ENCODE peak calls at places on chromosomes 13 and 19, in four cellular contexts. One of them, this sample, is unnamed.

GRCh38 chr13:46804391-46804815 is 7.4 kb upstream of the ESD start:
- DNase-seq in tibial artery: no peak
- DNase-seq in fibroblast of lung: peak
- DNase-seq in HCT116: peak
- DNase-seq in this sample: peak

GRCh38 chr13:98997738-98998641 is 20.1 kb upstream of the DOCK9 start:
- DNase-seq in tibial artery: no peak
- DNase-seq in HCT116: no peak
- DNase-seq in fibroblast of lung: peak
- DNase-seq in this sample: peak

GRCh38 chr19:33698576-33699435 is 77.1 kb downstream of the CHST8 start:
- DNase-seq in HCT116: no peak
- DNase-seq in tibial artery: no peak
- DNase-seq in fibroblast of lung: no peak
- DNase-seq in this sample: no peak

GRCh38 chr13:52862358-52863206 is 14.1 kb upstream of the PCDH8 start:
- DNase-seq in tibial artery: no peak
- DNase-seq in HCT116: peak
- DNase-seq in fibroblast of lung: no peak
- DNase-seq in this sample: no peak

GRCh38 chr19:53467138-53467502 is 413 bp upstream of the ZNF813 start:
- DNase-seq in tibial artery: peak
- DNase-seq in fibroblast of lung: no peak
- DNase-seq in HCT116: no peak
- DNase-seq in this sample: no peak

GRCh38 chr19:6472713-6473112 is 8.6 kb downstream of the CRB3 start:
- DNase-seq in HCT116: no peak
- DNase-seq in fibroblast of lung: no peak
- DNase-seq in tibial artery: no peak
- DNase-seq in this sample: no peak

GRCh38 chr19:3304871-3305423 is 61.4 kb upstream of the NFIC start:
- DNase-seq in HCT116: peak
- DNase-seq in tibial artery: peak
- DNase-seq in fibroblast of lung: peak
- DNase-seq in this sample: peak

GRCh38 chr19:3573858-3574637 is 1.3 kb downstream of the HMG20B start:
- DNase-seq in tibial artery: peak
- DNase-seq in fibroblast of lung: peak
- DNase-seq in HCT116: peak
- DNase-seq in this sample: peak

GRCh38 chr13:89869312-89869711 is 1478.2 kb upstream of the MIR17HG start:
- DNase-seq in tibial artery: no peak
- DNase-seq in fibroblast of lung: no peak
- DNase-seq in HCT116: no peak
- DNase-seq in this sample: no peak

GRCh38 chr19:15124572-15125231 is 17.5 kb downstream of the SYDE1 start:
- DNase-seq in fibroblast of lung: no peak
- DNase-seq in HCT116: no peak
- DNase-seq in tibial artery: no peak
- DNase-seq in this sample: no peak

GRCh38 chr19:2312819-2313501 is 5.0 kb upstream of the LINGO3 start:
- DNase-seq in HCT116: no peak
- DNase-seq in fibroblast of lung: no peak
- DNase-seq in tibial artery: no peak
- DNase-seq in this sample: no peak

GRCh38 chr19:14567079-14567478 is 4.8 kb downstream of the NDUFB7 start:
- DNase-seq in tibial artery: no peak
- DNase-seq in fibroblast of lung: no peak
- DNase-seq in HCT116: no peak
- DNase-seq in this sample: no peak

GRCh38 chr13:98461525-98462240 is 115.2 kb downstream of the STK24 start:
- DNase-seq in fibroblast of lung: no peak
- DNase-seq in HCT116: no peak
- DNase-seq in tibial artery: no peak
- DNase-seq in this sample: no peak

GRCh38 chr19:4633140-4633967 is 6.0 kb upstream of the TNFAIP8L1 start:
- DNase-seq in HCT116: peak
- DNase-seq in tibial artery: peak
- DNase-seq in fibroblast of lung: peak
- DNase-seq in this sample: peak

GRCh38 chr19:46495789-46496099 is at the start of gene PNMA8B:
- DNase-seq in fibroblast of lung: peak
- DNase-seq in HCT116: no peak
- DNase-seq in tibial artery: no peak
- DNase-seq in this sample: peak

GRCh38 chr19:51219307-51219706 is 5.6 kb upstream of the CD33 start:
- DNase-seq in fibroblast of lung: no peak
- DNase-seq in HCT116: no peak
- DNase-seq in tibial artery: no peak
- DNase-seq in this sample: no peak

GRCh38 chr19:4717191-4717965 is 6.3 kb downstream of the DPP9 start:
- DNase-seq in HCT116: no peak
- DNase-seq in tibial artery: no peak
- DNase-seq in fibroblast of lung: peak
- DNase-seq in this sample: peak

GRCh38 chr19:13096968-13097330 is 5.7 kb downstream of the LYL1 start:
- DNase-seq in fibroblast of lung: no peak
- DNase-seq in tibial artery: no peak
- DNase-seq in HCT116: no peak
- DNase-seq in this sample: no peak

GRCh38 chr19:12833747-12834417 is 497 bp downstream of the RTBDN start:
- DNase-seq in HCT116: no peak
- DNase-seq in tibial artery: no peak
- DNase-seq in fibroblast of lung: no peak
- DNase-seq in this sample: no peak

GRCh38 chr19:50705422-50706019 is 14.1 kb downstream of the SHANK1 start:
- DNase-seq in tibial artery: no peak
- DNase-seq in fibroblast of lung: peak
- DNase-seq in HCT116: peak
- DNase-seq in this sample: peak

GRCh38 chr13:42360046-42360445 is 88.1 kb downstream of the AKAP11 start:
- DNase-seq in tibial artery: no peak
- DNase-seq in fibroblast of lung: no peak
- DNase-seq in HCT116: no peak
- DNase-seq in this sample: no peak

GRCh38 chr13:42354246-42355117 is 82.5 kb downstream of the AKAP11 start:
- DNase-seq in fibroblast of lung: peak
- DNase-seq in tibial artery: no peak
- DNase-seq in HCT116: no peak
- DNase-seq in this sample: no peak

GRCh38 chr13:42350141-42350540 is 78.2 kb downstream of the AKAP11 start:
- DNase-seq in fibroblast of lung: no peak
- DNase-seq in HCT116: no peak
- DNase-seq in tibial artery: no peak
- DNase-seq in this sample: no peak

GRCh38 chr13:42355841-42356575 is 84.1 kb downstream of the AKAP11 start:
- DNase-seq in HCT116: no peak
- DNase-seq in tibial artery: no peak
- DNase-seq in fibroblast of lung: no peak
- DNase-seq in this sample: no peak

GRCh38 chr13:42355118-42355840 is 83.3 kb downstream of the AKAP11 start:
- DNase-seq in tibial artery: no peak
- DNase-seq in HCT116: no peak
- DNase-seq in fibroblast of lung: peak
- DNase-seq in this sample: no peak
- H3K4me3 ChIP-seq in tibial artery: no peak
- H3K4me3 ChIP-seq in HCT116: no peak
- H3K4me3 ChIP-seq in fibroblast of lung: no peak
- H3K4me3 ChIP-seq in this sample: no peak

DNA sequence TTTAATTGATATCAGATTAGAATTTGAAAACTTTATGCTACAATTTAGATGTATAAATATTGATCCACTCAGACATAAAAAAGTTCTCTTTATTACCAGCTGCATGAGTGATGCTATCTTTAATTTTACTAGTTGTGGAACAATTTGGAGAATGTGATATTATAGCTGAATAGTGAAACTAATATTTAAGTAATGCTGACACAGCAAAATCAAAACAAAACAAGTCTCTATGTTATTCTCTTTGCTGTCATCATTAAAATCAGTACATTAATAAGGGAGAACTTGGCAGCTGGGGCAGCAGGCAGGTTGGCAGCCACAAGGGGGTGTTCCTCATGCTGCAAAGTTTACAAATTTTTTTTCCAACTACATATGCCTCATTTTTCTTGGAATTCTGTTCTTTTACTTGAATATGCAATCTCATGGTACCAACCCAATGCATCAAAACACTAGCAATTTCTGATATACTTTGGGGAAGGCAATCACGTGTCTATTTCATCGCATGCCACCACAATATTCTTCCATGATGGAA is 585.3 kb downstream of the FGF9 start:
- DNase-seq in HCT116: no peak
- DNase-seq in fibroblast of lung: no peak
- DNase-seq in tibial artery: no peak
- DNase-seq in this sample: no peak
- TF ChIP-seq CTCF in HCT116: peak
- TF ChIP-seq CTCF in fibroblast of lung: no peak
- TF ChIP-seq CTCF in tibial artery: no peak
- TF ChIP-seq CTCF in this sample: no peak

DNA sequence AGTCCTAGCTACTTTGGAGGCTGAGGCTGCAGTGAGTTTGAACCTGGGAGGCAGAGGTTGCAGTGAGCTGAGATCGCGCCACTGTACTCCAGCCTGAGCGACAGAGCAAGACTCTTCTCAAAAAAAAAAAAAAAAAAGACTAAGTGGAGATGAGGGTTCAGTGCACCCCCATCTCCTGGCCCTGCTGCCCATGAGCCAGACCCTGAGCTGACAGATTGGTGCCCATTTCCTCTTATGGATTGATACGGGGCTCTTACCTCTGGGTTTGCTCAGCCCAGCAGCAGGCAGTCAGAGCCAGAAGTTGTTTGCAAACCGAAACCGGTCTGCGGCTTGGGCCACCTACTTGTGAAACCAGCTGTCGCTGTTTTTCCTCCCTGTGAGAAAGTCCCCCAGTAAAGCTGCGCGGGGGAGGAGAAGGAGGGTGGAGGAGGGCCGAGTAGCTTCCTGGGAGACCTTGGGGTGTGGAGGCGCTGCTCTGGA is 36.9 kb downstream of the ARRDC2 start:
- DNase-seq in tibial artery: peak
- DNase-seq in HCT116: no peak
- DNase-seq in fibroblast of lung: peak
- DNase-seq in this sample: peak
- H3K4me3 ChIP-seq in tibial artery: peak
- H3K4me3 ChIP-seq in HCT116: no peak
- H3K4me3 ChIP-seq in fibroblast of lung: peak
- H3K4me3 ChIP-seq in this sample: peak

DNA sequence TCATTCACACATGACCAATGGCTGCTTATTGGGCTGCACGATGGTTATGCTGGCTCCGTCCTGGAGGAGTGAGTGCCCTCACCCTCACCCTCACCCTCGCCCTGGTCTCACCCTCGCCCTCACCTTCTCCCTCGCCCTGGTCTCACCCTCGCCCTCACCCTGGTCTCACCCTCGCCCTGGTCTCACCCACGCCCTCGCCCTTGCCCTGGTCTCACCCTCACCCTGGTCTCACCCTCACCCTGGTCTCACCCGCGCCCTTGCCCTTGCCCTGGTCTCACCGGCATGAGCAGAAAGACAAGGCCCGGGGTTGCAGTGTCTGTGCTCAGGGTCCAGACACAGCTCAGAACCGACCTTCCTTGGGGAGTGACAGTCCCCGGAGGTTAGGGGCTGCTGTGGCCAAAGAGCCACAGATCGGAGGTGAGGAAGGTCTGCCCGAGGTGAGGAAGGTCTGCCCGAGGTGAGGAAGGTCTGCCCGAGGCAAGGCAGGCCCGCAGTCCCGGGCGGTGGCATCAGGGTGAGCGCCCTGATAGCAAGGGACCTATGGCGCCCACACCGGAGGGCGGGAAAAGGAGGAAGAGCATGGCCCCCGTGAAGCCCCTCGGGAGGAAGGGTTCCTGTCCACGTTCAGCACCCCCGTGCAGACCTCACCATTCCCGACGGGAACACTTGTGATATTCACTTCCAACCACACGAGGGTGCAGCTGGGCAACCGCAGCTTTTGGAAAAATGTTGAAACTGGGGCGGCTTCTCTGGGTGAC is 65.6 kb downstream of the MCF2L start:
- DNase-seq in tibial artery: peak
- DNase-seq in fibroblast of lung: peak
- DNase-seq in HCT116: no peak
- DNase-seq in this sample: peak
- TF ChIP-seq CTCF in tibial artery: peak
- TF ChIP-seq CTCF in fibroblast of lung: peak
- TF ChIP-seq CTCF in HCT116: peak
- TF ChIP-seq CTCF in this sample: peak

GRCh38 chr19:44749994-44750393 is 1.5 kb downstream of the BCL3 start:
- DNase-seq in fibroblast of lung: no peak
- DNase-seq in HCT116: no peak
- DNase-seq in tibial artery: no peak
- DNase-seq in this sample: no peak
- H3K4me3 ChIP-seq in fibroblast of lung: peak
- H3K4me3 ChIP-seq in HCT116: peak
- H3K4me3 ChIP-seq in tibial artery: peak
- H3K4me3 ChIP-seq in this sample: peak

DNA sequence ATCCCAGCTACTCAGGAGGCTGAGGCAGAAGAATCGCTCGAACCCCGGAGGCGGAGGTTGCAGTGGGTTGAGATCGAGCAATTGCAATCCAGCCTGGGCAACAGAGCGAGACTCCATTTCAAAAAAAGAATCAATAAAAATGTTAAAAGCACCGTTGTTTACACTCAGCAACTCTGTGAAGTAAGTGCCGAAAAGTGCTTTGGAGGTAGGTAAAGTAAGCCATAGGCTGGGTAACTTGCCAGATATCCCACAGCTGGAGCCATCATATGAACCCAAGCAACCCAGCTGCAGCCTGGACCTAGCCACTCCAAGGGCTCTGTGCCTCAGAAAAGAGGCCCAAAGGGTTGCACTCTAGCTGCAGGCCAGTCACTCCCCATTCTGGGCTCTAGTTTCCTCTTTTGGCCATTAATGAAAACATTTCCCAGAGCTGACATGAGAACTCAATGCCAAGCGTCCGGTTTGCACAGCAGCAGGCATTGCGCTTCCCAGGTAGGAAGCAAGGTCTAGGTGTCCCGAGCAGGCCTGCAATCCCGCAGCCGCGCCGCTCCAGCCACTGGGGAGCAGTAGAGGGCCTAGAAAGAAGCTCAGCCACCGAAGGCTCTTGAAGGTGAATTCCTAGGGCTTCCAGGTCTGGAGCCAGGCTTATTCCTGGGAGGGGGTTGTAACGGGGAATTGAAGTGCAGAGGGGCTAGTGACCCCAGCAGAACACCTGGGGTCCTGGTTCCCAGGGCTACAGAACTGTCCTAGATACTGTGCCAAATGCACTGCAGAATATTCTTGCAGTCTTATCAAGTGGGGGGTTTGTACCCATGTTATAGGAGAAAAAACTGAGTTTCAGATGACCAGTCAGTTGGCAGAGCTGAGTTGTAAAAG is 4.1 kb upstream of the CD79A start:
- DNase-seq in HCT116: peak
- DNase-seq in fibroblast of lung: peak
- DNase-seq in tibial artery: no peak
- DNase-seq in this sample: peak
- TF ChIP-seq CTCF in HCT116: peak
- TF ChIP-seq CTCF in fibroblast of lung: peak
- TF ChIP-seq CTCF in tibial artery: no peak
- TF ChIP-seq CTCF in this sample: peak